ENCODE peak calls at places on chromosomes 11 and 22, in ten cellular contexts. F is cardiac fibroblast, B is neural progenitor cell, R is kidney, L is glutamatergic neuron, W is hepatocyte, Y is left ventricle myocardium inferior, K is heart right ventricle, Q is progenitor cell of endocrine pancreas, T is nephron progenitor cell. Z is an unnamed sample.

GRCh38 chr22:27377901-27378300 is 423.7 kb downstream of the MN1 start:
- DNase-seq in F (no peak), B (no peak), R (no peak), L (peak), W (no peak), Y (no peak), K (no peak), Q (no peak), T (no peak), Z (no peak)

GRCh38 chr11:72930011-72930410 is 115.8 kb downstream of the ATG16L2 start:
- DNase-seq in F (peak), B (peak), R (no peak), L (no peak), W (no peak), Y (no peak), K (no peak), Q (no peak), T (no peak), Z (no peak)

GRCh38 chr22:46303347-46303965 is 6.8 kb downstream of the GTSE1 start:
- DNase-seq in F (peak), B (no peak), R (no peak), L (no peak), W (no peak), Y (no peak), K (no peak), Q (no peak), T (no peak), Z (no peak)

GRCh38 chr11:92122561-92122960 is 102.1 kb upstream of the FAT3 start:
- DNase-seq in F (peak), B (no peak), R (no peak), L (no peak), W (no peak), Y (no peak), K (no peak), Q (no peak), T (no peak), Z (no peak)

GRCh38 chr11:126318642-126319373 is 14.9 kb downstream of the DCPS start:
- DNase-seq in F (peak), B (no peak), R (no peak), L (no peak), W (peak), Y (peak), K (peak), Q (no peak), T (no peak), Z (peak)

GRCh38 chr11:123430736-123431356 is 777 bp downstream of the GRAMD1B start:
- DNase-seq in F (peak), B (peak), R (peak), L (peak), W (peak), Y (peak), K (peak), Q (peak), T (peak), Z (peak)

GRCh38 chr11:29263971-29264682 is 752.7 kb downstream of the KCNA4 start:
- DNase-seq in F (peak), B (no peak), R (no peak), L (no peak), W (no peak), Y (no peak), K (no peak), Q (no peak), T (no peak), Z (no peak)

GRCh38 chr11:17386331-17387084 is 2.0 kb downstream of the KCNJ11 start:
- DNase-seq in F (peak), B (peak), R (peak), L (peak), W (peak), Y (peak), K (peak), Q (peak), T (peak), Z (peak)

GRCh38 chr11:131985769-131986393 is 615.5 kb downstream of the NTM start:
- DNase-seq in F (no peak), B (no peak), R (no peak), L (no peak), W (no peak), Y (peak), K (peak), Q (no peak), T (no peak), Z (no peak)

GRCh38 chr11:5592615-5593014 is 3.8 kb upstream of the TRIM6 start:
- DNase-seq in F (no peak), B (no peak), R (no peak), L (no peak), W (no peak), Y (no peak), K (no peak), Q (no peak), T (no peak), Z (no peak)

GRCh38 chr11:96050435-96051182 is 126.7 kb upstream of the MTMR2 start:
- DNase-seq in F (peak), B (no peak), R (no peak), L (no peak), W (peak), Y (no peak), K (no peak), Q (no peak), T (no peak), Z (no peak)

GRCh38 chr22:44577391-44578114 is 79.5 kb upstream of the RTL6 start:
- DNase-seq in F (no peak), B (no peak), R (no peak), L (no peak), W (no peak), Y (no peak), K (no peak), Q (no peak), T (no peak), Z (no peak)

GRCh38 chr11:33875621-33876294 is 16.1 kb downstream of the LMO2 start:
- DNase-seq in F (no peak), B (no peak), R (no peak), L (no peak), W (no peak), Y (no peak), K (no peak), Q (no peak), T (no peak), Z (no peak)

GRCh38 chr11:12163181-12163841 is 52.9 kb downstream of the MICAL2 start:
- DNase-seq in F (peak), B (no peak), R (no peak), L (no peak), W (peak), Y (peak), K (peak), Q (no peak), T (no peak), Z (no peak)

GRCh38 chr11:64058494-64058893 is 22.8 kb downstream of the FLRT1 start:
- DNase-seq in F (no peak), B (no peak), R (no peak), L (no peak), W (no peak), Y (peak), K (peak), Q (no peak), T (no peak), Z (no peak)

GRCh38 chr11:61543606-61544306 is 35.2 kb downstream of the LRRC10B start:
- DNase-seq in F (peak), B (no peak), R (no peak), L (no peak), W (no peak), Y (no peak), K (no peak), Q (no peak), T (no peak), Z (no peak)

GRCh38 chr11:126702987-126703386 is 297.6 kb downstream of the KIRREL3 start:
- DNase-seq in F (no peak), B (no peak), R (no peak), L (no peak), W (no peak), Y (peak), K (peak), Q (no peak), T (no peak), Z (no peak)

GRCh38 chr11:94134651-94135512 is 6.2 kb downstream of the PANX1 start:
- DNase-seq in F (peak), B (no peak), R (peak), L (no peak), W (peak), Y (peak), K (peak), Q (no peak), T (no peak), Z (peak)

GRCh38 chr11:78351979-78352731 is 65.5 kb downstream of the GAB2 start:
- DNase-seq in F (no peak), B (no peak), R (no peak), L (no peak), W (peak), Y (no peak), K (no peak), Q (no peak), T (no peak), Z (no peak)

GRCh38 chr22:29205598-29206371 is at the start of gene EMID1:
- DNase-seq in F (peak), B (peak), R (peak), L (peak), W (peak), Y (peak), K (no peak), Q (peak), T (peak), Z (peak)

GRCh38 chr11:91124363-91124762 is 901.5 kb upstream of the CHORDC1 start:
- DNase-seq in F (no peak), B (no peak), R (no peak), L (no peak), W (no peak), Y (no peak), K (no peak), Q (no peak), T (no peak), Z (no peak)

GRCh38 chr11:2844116-2844515 is 41.5 kb downstream of the CDKN1C start:
- DNase-seq in F (no peak), B (no peak), R (peak), L (no peak), W (no peak), Y (no peak), K (no peak), Q (no peak), T (no peak), Z (no peak)

GRCh38 chr11:73198677-73199076 is 19.4 kb upstream of the P2RY2 start:
- DNase-seq in F (no peak), B (peak), R (no peak), L (no peak), W (peak), Y (no peak), K (no peak), Q (no peak), T (no peak), Z (no peak)

GRCh38 chr22:28728621-28729313 is 12.9 kb downstream of the CHEK2 start:
- DNase-seq in F (peak), B (no peak), R (no peak), L (no peak), W (no peak), Y (no peak), K (no peak), Q (no peak), T (no peak), Z (no peak)

GRCh38 chr11:46338988-46339666 is 8.1 kb upstream of the DGKZ start:
- DNase-seq in F (no peak), B (peak), R (peak), L (peak), W (peak), Y (peak), K (no peak), Q (no peak), T (peak), Z (no peak)

GRCh38 chr22:19127329-19128008 is 3.6 kb upstream of the TSSK2 start:
- DNase-seq in F (no peak), B (no peak), R (peak), L (no peak), W (no peak), Y (no peak), K (no peak), Q (no peak), T (no peak), Z (no peak)

GRCh38 chr11:1292644-1293618 is 16.5 kb downstream of the TOLLIP start:
- DNase-seq in F (no peak), B (no peak), R (peak), L (no peak), W (no peak), Y (peak), K (no peak), Q (no peak), T (peak), Z (no peak)

GRCh38 chr11:87114093-87114492 is 76.4 kb downstream of the TMEM135 start:
- DNase-seq in F (no peak), B (no peak), R (no peak), L (no peak), W (no peak), Y (no peak), K (no peak), Q (no peak), T (no peak), Z (no peak)

DNA sequence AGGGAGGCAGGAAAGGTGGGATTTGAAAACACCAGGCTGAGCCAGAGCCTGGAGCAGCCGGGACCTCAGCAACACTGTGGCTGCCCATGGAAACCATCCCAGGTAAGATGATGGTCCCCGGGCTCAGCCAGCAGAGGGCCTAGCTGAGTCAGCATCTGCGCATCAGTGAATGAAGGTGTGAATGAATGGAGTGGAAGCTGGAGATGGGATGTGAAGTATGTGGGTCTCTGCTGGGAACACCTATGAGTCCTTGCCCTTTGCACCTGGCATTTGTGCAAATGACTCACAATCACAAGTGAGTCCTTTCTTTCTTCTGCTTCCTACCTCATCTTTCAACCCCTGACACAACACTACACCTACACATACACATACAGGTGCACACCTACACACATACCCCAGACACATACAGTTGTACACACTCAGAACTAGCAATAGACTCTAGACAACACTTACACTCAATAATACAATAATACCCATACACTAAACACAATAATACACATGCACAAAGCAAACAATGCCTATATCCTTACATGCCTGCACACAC is 62.8 kb upstream of the PRDM11 start:
- DNase-seq in F (no peak), B (peak), R (no peak), L (peak), W (peak), Y (no peak), K (no peak), Q (no peak), T (no peak), Z (no peak)
- TF ChIP-seq CTCF in F (peak), B (peak), R (peak), L (no peak), W (peak), Y (peak), K (peak), Q (peak), T (peak), Z (peak)

DNA sequence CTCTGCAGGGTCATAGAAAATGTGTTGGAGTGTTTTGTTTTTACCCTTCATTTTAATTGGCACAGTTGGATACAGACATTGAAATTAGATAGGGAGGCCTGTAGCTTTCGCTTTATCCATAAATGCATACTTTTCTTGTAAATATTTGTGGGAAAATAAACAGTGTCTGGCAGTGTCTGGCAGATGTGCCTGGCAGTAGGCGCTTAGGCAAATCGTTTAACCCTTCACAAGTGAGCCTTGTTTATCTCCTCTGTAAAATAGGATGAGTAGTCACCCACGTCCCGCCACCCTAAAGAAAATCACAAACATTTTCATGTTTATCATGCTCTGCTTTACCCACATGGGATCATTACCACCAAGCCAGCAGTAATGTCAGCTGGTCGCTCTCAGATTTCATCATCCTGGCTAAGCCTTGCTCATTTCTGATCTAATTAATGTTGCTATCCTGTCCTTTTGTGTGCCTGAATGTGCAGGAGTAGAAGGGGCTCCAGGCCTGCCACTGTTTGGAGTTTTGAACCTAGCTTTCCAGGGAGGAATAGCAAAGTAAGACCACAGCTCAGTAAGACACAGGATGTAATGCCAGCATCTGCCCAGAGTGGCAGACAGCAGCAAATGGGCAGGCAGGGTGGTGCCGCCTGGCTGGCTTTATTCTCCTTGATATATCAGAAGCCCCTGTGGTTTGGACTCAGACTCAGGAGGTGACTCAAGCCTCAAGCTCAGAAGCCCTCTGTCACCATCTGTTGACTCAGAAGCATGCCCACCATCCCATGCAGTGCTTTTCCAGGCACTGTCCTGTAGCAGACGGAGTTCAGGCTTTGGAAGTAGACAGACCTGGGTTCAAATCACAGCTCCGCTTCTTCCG is 73.0 kb upstream of the TTC12 start:
- DNase-seq in F (no peak), B (no peak), R (no peak), L (no peak), W (no peak), Y (no peak), K (no peak), Q (no peak), T (no peak), Z (no peak)
- TF ChIP-seq CTCF in F (no peak), B (no peak), R (no peak), L (no peak), W (no peak), Y (no peak), K (no peak), Q (no peak), T (no peak), Z (no peak)

DNA sequence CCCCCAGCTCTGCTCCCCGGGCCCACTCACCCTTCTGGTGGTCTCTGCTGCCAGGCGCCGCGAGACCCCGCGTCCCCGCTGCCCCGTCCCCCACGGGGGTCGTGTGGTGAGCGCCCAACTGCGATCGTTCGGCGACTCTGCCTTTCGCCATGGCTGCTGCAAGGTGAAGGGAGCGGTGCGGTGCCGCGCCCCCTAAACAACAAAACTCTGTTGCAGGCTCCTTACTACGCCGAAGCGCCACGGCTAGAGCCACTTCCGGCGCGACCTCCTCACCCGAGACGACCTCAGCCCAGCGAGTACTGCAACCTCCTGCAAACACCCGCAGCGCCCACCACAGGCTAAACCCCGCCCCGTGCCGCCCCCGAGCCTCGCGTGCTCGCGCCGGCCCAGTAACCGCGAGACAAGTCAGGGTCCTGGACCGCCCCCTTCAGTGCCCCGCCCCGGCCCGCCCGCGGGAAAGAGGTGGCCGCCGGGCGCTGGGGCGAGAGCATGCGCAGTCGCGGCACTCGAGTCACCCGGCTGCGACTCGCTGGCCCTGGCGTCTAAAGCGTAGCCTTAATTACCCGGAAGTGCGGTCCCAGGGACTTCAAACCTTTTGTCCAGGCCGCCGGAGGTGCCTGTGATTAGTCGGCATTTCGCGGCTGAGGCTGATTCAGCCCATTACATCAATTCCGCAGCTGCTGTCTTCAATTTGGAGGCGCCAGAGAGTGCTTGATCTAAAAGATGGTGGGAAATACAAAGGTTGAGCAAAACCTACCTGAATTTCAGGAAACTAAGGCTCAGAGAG is at the start of gene TMEM41B:
- DNase-seq in F (peak), B (peak), R (peak), L (peak), W (peak), Y (peak), K (peak), Q (peak), T (peak), Z (peak)
- TF ChIP-seq CTCF in F (peak), B (no peak), R (no peak), L (no peak), W (peak), Y (peak), K (peak), Q (peak), T (no peak), Z (no peak)

GRCh38 chr11:130157111-130157510 is 2.5 kb upstream of the ST14 start:
- DNase-seq in F (peak), B (no peak), R (no peak), L (no peak), W (no peak), Y (no peak), K (no peak), Q (no peak), T (no peak), Z (no peak)
- TF ChIP-seq CTCF in F (no peak), B (no peak), R (no peak), L (no peak), W (no peak), Y (no peak), K (no peak), Q (no peak), T (no peak), Z (no peak)

Z was measured in GM13976.